ENCODE peak calls at places on chromosomes 5 and 9, in nine cellular contexts. A is fibroblast of lung, K is MM.1S, X is HepG2, O is astrocyte, J is HCT116, D is GM23338, U is IMR-90, L is H9. M is an unnamed sample.

GRCh38 chr5:168366124-168366523 is 74.7 kb downstream of the WWC1 start:
- DNase-seq in A (peak; percentile 71), D (no peak), X (no peak), J (no peak), K (no peak), L (no peak), O (peak; percentile 85), U (peak; percentile 95), M (no peak)

GRCh38 chr5:102290004-102290403 is 6.1 kb downstream of the SLCO4C1 start:
- DNase-seq in D (no peak), X (no peak), L (no peak), K (no peak), U (no peak), J (no peak), A (no peak), O (no peak), M (no peak)

GRCh38 chr9:9799287-9799686 is 813.5 kb downstream of the PTPRD start:
- DNase-seq in D (no peak), A (no peak), U (no peak), O (no peak), J (no peak), K (no peak), X (no peak), L (no peak), M (no peak)

GRCh38 chr9:2227468-2227867 is 212.3 kb downstream of the SMARCA2 start:
- DNase-seq in K (no peak), U (peak; percentile 67), J (no peak), D (peak; percentile 10), L (no peak), A (peak; percentile 76), X (no peak), O (peak; percentile 64), M (no peak)

GRCh38 chr9:95509851-95510529 is 6.8 kb downstream of the PTCH1 start:
- DNase-seq in X (no peak), D (no peak), J (no peak), U (no peak), K (peak; percentile 15), A (no peak), O (no peak), L (no peak), M (peak; percentile 18)

GRCh38 chr9:10144336-10144735 is 468.5 kb downstream of the PTPRD start:
- DNase-seq in K (no peak), X (no peak), O (no peak), A (no peak), D (no peak), J (no peak), U (no peak), L (no peak), M (no peak)

GRCh38 chr5:64339776-64340175 is 166.0 kb upstream of the RGS7BP start:
- DNase-seq in O (peak; percentile 29), J (no peak), L (no peak), D (no peak), U (no peak), X (no peak), K (no peak), A (no peak), M (no peak)

GRCh38 chr9:138075496-138075895 is 197.9 kb downstream of the CACNA1B start:
- DNase-seq in O (no peak), A (no peak), K (no peak), J (no peak), X (no peak), L (no peak), D (no peak), U (no peak), M (no peak)

GRCh38 chr5:104179057-104179456 is 616.5 kb upstream of the NUDT12 start:
- DNase-seq in D (peak; percentile 82), J (peak; percentile 68), O (peak; percentile 9), K (peak; percentile 95), L (peak; percentile 69), A (peak; percentile 35), U (peak; percentile 63), X (peak; percentile 74), M (peak; percentile 57)

GRCh38 chr9:92234503-92234902 is 59.0 kb downstream of the IARS1 start:
- DNase-seq in L (no peak), K (no peak), D (no peak), O (no peak), A (no peak), X (no peak), J (no peak), U (no peak), M (no peak)

GRCh38 chr5:96714450-96714849 is 52.3 kb downstream of the CAST start:
- DNase-seq in X (no peak), D (no peak), U (no peak), A (no peak), J (no peak), O (no peak), L (no peak), K (no peak), M (no peak)

GRCh38 chr5:166509085-166509484 is 1782.4 kb upstream of the WWC1 start:
- DNase-seq in J (no peak), O (no peak), L (no peak), A (peak; percentile 3), D (peak; percentile 76), U (no peak), K (peak; percentile 40), X (no peak), M (peak; percentile 4)

GRCh38 chr5:38636626-38637025 is 80.2 kb upstream of the LIFR start:
- DNase-seq in A (no peak), D (no peak), X (no peak), K (no peak), L (no peak), J (peak; percentile 57), O (no peak), U (no peak), M (no peak)

GRCh38 chr9:138083873-138084272 is 206.3 kb downstream of the CACNA1B start:
- DNase-seq in J (no peak), D (no peak), K (no peak), L (no peak), X (no peak), A (no peak), U (no peak), O (no peak), M (no peak)

GRCh38 chr9:22395585-22396205 is 50.9 kb upstream of the DMRTA1 start:
- DNase-seq in X (peak; percentile 18), K (no peak), D (no peak), L (no peak), J (no peak), A (no peak), O (peak; percentile 76), U (peak; percentile 2), M (no peak)

GRCh38 chr5:76733049-76733417 is 17.1 kb downstream of the F2R start:
- DNase-seq in O (no peak), D (no peak), U (no peak), A (no peak), X (no peak), L (no peak), K (no peak), J (no peak), M (no peak)

GRCh38 chr5:179558912-179559279 is 8.5 kb downstream of the RUFY1 start:
- DNase-seq in K (no peak), O (peak; percentile 15), A (peak; percentile 43), X (peak; percentile 39), U (peak; percentile 10), D (peak; percentile 93), J (no peak), L (peak; percentile 71), M (no peak)

GRCh38 chr5:95850391-95850894 is 27.9 kb upstream of the GLRX start:
- DNase-seq in K (no peak), A (peak; percentile 73), D (no peak), L (no peak), U (no peak), J (no peak), O (no peak), X (peak; percentile 56), M (no peak)

GRCh38 chr5:76610196-76610595 is 13.0 kb downstream of the F2RL2 start:
- DNase-seq in A (no peak), L (no peak), X (no peak), U (no peak), K (no peak), J (no peak), O (peak; percentile 21), D (no peak), M (no peak)

DNA sequence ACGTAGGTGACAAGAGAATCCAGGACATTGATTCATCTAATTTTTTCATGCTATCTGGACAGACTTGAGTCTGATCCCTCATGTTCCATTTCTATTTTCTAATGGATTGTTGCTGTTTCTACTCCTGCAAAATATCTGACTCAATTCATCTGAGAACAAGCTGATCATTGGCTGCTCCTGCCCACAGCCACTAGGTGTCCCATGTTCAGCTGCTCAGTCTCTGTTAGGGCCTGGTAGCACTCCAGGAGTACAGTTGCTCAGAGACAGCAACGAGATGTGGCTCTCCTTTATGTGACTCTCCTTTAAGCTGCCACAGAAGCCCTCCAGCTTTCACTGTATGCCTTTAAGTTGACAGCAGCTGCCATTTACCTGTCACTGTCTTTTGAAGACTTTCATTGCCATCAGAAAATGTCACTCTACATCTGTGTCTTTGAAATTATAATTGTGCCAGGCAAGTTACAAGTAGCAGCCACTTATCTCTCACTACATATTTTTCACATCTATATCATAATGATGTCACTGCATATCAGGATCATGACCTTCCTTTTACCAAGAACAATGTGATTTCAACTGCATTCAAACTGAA is 1944.2 kb upstream of the NUDT12 start:
- DNase-seq in A (peak; percentile 15), O (no peak), J (peak; percentile 16), L (peak; percentile 67), X (peak; percentile 12), U (peak; percentile 16), D (peak; percentile 59), K (peak; percentile 16), M (peak; percentile 1)
- H2AFZ ChIP-seq in A (no peak overlapping the region), O (peak overlapping the region; percentile 6), J (no peak overlapping the region), L (no peak overlapping the region), X (no peak overlapping the region), U (no peak overlapping the region), D (no peak overlapping the region), K (no peak overlapping the region), M (no peak overlapping the region)

GRCh38 chr5:176812269-176813259 is 2.2 kb downstream of the UNC5A start:
- DNase-seq in D (peak; percentile 83), O (no peak), J (no peak), L (peak; percentile 78), A (no peak), U (no peak), K (no peak), X (peak; percentile 39), M (no peak)
- TF ChIP-seq CTCF in D (peak; percentile 83), O (peak; percentile 16), J (peak; percentile 66), L (peak; percentile 80), A (peak; percentile 29), U (peak; percentile 48), K (peak; percentile 38), X (peak; percentile 94), M (peak; percentile 62)

GRCh38 chr5:133245191-133246052 is 193.6 kb downstream of the HSPA4 start:
- DNase-seq in K (no peak), L (no peak), X (peak; percentile 40), A (peak; percentile 85), J (peak; percentile 93), O (peak; percentile 98), D (no peak), U (peak; percentile 99), M (no peak)
- H2AFZ ChIP-seq in K (no peak overlapping the region), L (no peak overlapping the region), X (no peak overlapping the region), A (no peak overlapping the region), J (peak overlapping the region; percentile 81), O (no peak overlapping the region), D (no peak overlapping the region), U (peak overlapping the region; percentile 35), M (no peak overlapping the region)

DNA sequence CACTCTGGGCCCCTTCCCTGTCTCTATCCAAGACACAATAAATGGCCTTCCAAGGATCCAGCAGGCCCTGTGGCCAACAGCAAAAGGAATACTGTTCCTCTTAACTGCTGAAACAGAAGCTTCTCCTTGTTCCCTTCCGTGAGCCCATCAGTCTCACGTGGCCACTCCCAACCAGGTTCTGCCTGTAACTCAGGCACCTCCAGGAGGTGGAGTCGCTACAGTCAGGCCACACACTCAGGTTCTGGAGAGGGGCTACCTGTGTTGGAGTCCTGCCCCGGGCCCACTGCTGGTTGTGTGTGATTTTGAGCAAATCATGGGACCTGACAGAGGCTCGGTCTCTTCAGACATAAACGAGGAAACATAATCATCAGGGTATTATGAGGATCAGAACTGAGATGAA is 10.3 kb downstream of the FAT2 start:
- DNase-seq in U (no peak), O (no peak), A (no peak), L (peak; percentile 59), D (peak; percentile 25), K (no peak), X (no peak), J (no peak), M (no peak)
- TF ChIP-seq CTCF in U (no peak), O (no peak), A (no peak), L (no peak), D (peak; percentile 11), K (no peak), X (no peak), J (no peak), M (no peak)

M was measured in OCI-LY7.